ENCODE peak calls at places on chromosome 11, in eight cellular contexts. T, W, H, M, A, Y, L and Q are unnamed samples.

GRCh38 chr11:119727523-119728081 is 1.4 kb downstream of the NECTIN1 start:
- DNase-seq in W (no peak), Y (no peak), H (no peak), A (peak), T (no peak), L (no peak), M (peak), Q (no peak)

GRCh38 chr11:665062-665706 is 28.1 kb downstream of the DRD4 start:
- DNase-seq in A (no peak), Y (no peak), L (no peak), T (no peak), M (no peak), W (no peak), H (no peak), Q (no peak)

GRCh38 chr11:59560290-59560701 is 49.0 kb downstream of the OR4D9 start:
- DNase-seq in H (peak), L (peak), A (peak), T (peak), M (peak), W (peak), Y (no peak), Q (peak)

GRCh38 chr11:119647254-119647653 is 81.7 kb downstream of the NECTIN1 start:
- DNase-seq in H (no peak), T (no peak), M (no peak), L (no peak), W (no peak), A (no peak), Y (no peak), Q (no peak)

GRCh38 chr11:45665206-45665932 is at the start of gene CHST1:
- DNase-seq in W (no peak), T (no peak), M (peak), L (no peak), A (no peak), H (no peak), Y (no peak), Q (peak)

GRCh38 chr11:86978756-86979608 is 23.8 kb upstream of the FZD4 start:
- DNase-seq in M (peak), L (no peak), W (peak), T (no peak), Y (no peak), H (no peak), A (peak), Q (peak)

GRCh38 chr11:130209944-130210854 is 50.6 kb downstream of the ST14 start:
- DNase-seq in Y (no peak), H (no peak), T (no peak), M (no peak), L (no peak), A (peak), W (no peak), Q (no peak)

GRCh38 chr11:20477418-20478090 is 90.0 kb downstream of the PRMT3 start:
- DNase-seq in Y (no peak), H (no peak), M (no peak), L (no peak), W (no peak), A (peak), T (no peak), Q (no peak)

GRCh38 chr11:9060700-9061111 is 30.7 kb downstream of the SCUBE2 start:
- DNase-seq in H (no peak), L (peak), W (no peak), A (peak), Y (no peak), M (peak), T (no peak), Q (peak)

GRCh38 chr11:34075178-34075820 is 23.8 kb downstream of the CAPRIN1 start:
- DNase-seq in L (no peak), T (no peak), A (no peak), W (no peak), M (no peak), Y (no peak), H (no peak), Q (peak)

GRCh38 chr11:95108159-95108611 is 18.5 kb downstream of the ENDOD1 start:
- DNase-seq in M (no peak), L (no peak), T (no peak), A (no peak), H (no peak), Y (no peak), W (peak), Q (peak)

GRCh38 chr11:122007611-122008071 is 108.4 kb downstream of the BLID start:
- DNase-seq in W (peak), A (no peak), T (no peak), Y (no peak), H (no peak), L (no peak), M (no peak), Q (no peak)

GRCh38 chr11:33040127-33040861 is 922 bp downstream of the TCP11L1 start:
- DNase-seq in L (peak), H (peak), A (peak), T (no peak), W (no peak), Y (no peak), M (peak), Q (peak)

GRCh38 chr11:118907051-118907748 is 18.5 kb downstream of the BCL9L start:
- DNase-seq in W (peak), M (peak), Y (peak), A (peak), H (peak), T (peak), L (peak), Q (peak)